ENCODE peak calls at places on chromosome 11, in seven cellular contexts. Z is cardiac fibroblast, R is MM.1S, U is stomach, B is B cell, V is A549, J is dorsolateral prefrontal cortex. C is an unnamed sample.

GRCh38 chr11:44397586-44398178 is 87.7 kb upstream of the ALX4 start:
- DNase-seq in U (no peak), J (no peak), V (no peak), B (no peak), Z (no peak), R (no peak), C (no peak)

GRCh38 chr11:107776062-107776461 is 64.2 kb upstream of the SLN start:
- DNase-seq in U (no peak), R (no peak), J (no peak), B (no peak), Z (no peak), V (no peak), C (no peak)

GRCh38 chr11:126394036-126394435 is 38.5 kb downstream of the ST3GAL4 start:
- DNase-seq in B (no peak), U (no peak), J (no peak), R (no peak), Z (no peak), V (no peak), C (no peak)

GRCh38 chr11:117855452-117855851 is 21.0 kb downstream of the FXYD6 start:
- DNase-seq in R (no peak), V (no peak), B (no peak), U (peak; percentile 7), J (peak; percentile 31), Z (no peak), C (no peak)

GRCh38 chr11:44771252-44771734 is 44.5 kb downstream of the TSPAN18 start:
- DNase-seq in R (no peak), U (no peak), B (no peak), Z (no peak), J (no peak), V (no peak), C (no peak)

GRCh38 chr11:118895093-118896039 is 11.7 kb downstream of the CXCR5 start:
- DNase-seq in V (no peak), U (no peak), B (peak; percentile 90), J (no peak), Z (no peak), R (no peak), C (peak; percentile 83)

GRCh38 chr11:60840711-60841430 is 1.0 kb upstream of the CCDC86 start:
- DNase-seq in Z (peak; percentile 94), J (no peak), U (no peak), V (no peak), R (peak; percentile 78), B (no peak), C (no peak)

GRCh38 chr11:19370100-19370861 is 129.5 kb upstream of the E2F8 start:
- DNase-seq in Z (peak; percentile 95), U (no peak), B (no peak), R (no peak), V (no peak), J (no peak), C (no peak)

GRCh38 chr11:16945671-16946469 is 68.3 kb downstream of the PLEKHA7 start:
- DNase-seq in U (peak; percentile 73), R (peak; percentile 80), Z (peak; percentile 67), B (no peak), J (peak; percentile 79), V (peak; percentile 76), C (peak; percentile 88)

GRCh38 chr11:13776134-13776815 is 107.8 kb downstream of the FAR1 start:
- DNase-seq in V (peak; percentile 3), R (peak; percentile 31), J (no peak), Z (peak; percentile 7), B (no peak), U (no peak), C (no peak)

GRCh38 chr11:68039526-68040086 is 781 bp downstream of the TCIRG1 start:
- DNase-seq in J (no peak), U (no peak), Z (no peak), B (peak; percentile 64), V (no peak), R (peak; percentile 16), C (no peak)

GRCh38 chr11:45915446-45915845 is 2.2 kb downstream of the PEX16 start:
- DNase-seq in R (no peak), U (no peak), J (no peak), Z (no peak), V (no peak), B (no peak), C (no peak)

GRCh38 chr11:60100511-60100910 is 12.0 kb downstream of the MS4A2 start:
- DNase-seq in B (no peak), R (no peak), V (no peak), U (no peak), J (no peak), Z (no peak), C (no peak)

GRCh38 chr11:132838621-132839020 is 693.7 kb downstream of the OPCML start:
- DNase-seq in U (no peak), R (no peak), B (no peak), Z (peak; percentile 19), V (no peak), J (no peak), C (no peak)

GRCh38 chr11:1025410-1026162 is 10.9 kb downstream of the MUC6 start:
- DNase-seq in B (no peak), Z (no peak), J (no peak), V (no peak), R (no peak), U (no peak), C (no peak)

GRCh38 chr11:29773656-29774264 is 243.1 kb downstream of the KCNA4 start:
- DNase-seq in U (no peak), R (no peak), J (no peak), B (no peak), Z (peak; percentile 88), V (no peak), C (no peak)

GRCh38 chr11:130124096-130124495 is 35.5 kb upstream of the ST14 start:
- DNase-seq in V (peak; percentile 70), J (no peak), R (no peak), B (no peak), Z (peak; percentile 93), U (peak; percentile 44), C (no peak)

GRCh38 chr11:8017071-8017470 is 29.9 kb downstream of the EIF3F start:
- DNase-seq in U (peak; percentile 14), B (no peak), R (no peak), V (no peak), J (no peak), Z (no peak), C (peak; percentile 36)

GRCh38 chr11:126969865-126970479 is 30.6 kb downstream of the KIRREL3 start:
- DNase-seq in R (peak; percentile 61), Z (peak; percentile 23), B (no peak), U (no peak), V (peak; percentile 25), J (no peak), C (no peak)

GRCh38 chr11:134313821-134314607 is 17.8 kb upstream of the GLB1L2 start:
- DNase-seq in J (no peak), V (no peak), U (no peak), Z (no peak), B (no peak), R (no peak), C (no peak)

GRCh38 chr11:86182976-86183584 is 61.5 kb upstream of the EED start:
- DNase-seq in U (peak; percentile 74), R (peak; percentile 97), J (no peak), V (peak; percentile 56), B (no peak), Z (no peak), C (no peak)

GRCh38 chr11:93063101-93063500 is 93.7 kb downstream of the MTNR1B start:
- DNase-seq in J (no peak), V (no peak), B (no peak), R (no peak), U (no peak), Z (no peak), C (no peak)

GRCh38 chr11:98062714-98063113 is 958.0 kb upstream of the CNTN5 start:
- DNase-seq in B (no peak), V (no peak), J (no peak), Z (no peak), U (no peak), R (no peak), C (no peak)
- TF ChIP-seq CTCF in B (no peak), V (no peak), J (no peak), Z (no peak), U (no peak), R (no peak), C (no peak)

DNA sequence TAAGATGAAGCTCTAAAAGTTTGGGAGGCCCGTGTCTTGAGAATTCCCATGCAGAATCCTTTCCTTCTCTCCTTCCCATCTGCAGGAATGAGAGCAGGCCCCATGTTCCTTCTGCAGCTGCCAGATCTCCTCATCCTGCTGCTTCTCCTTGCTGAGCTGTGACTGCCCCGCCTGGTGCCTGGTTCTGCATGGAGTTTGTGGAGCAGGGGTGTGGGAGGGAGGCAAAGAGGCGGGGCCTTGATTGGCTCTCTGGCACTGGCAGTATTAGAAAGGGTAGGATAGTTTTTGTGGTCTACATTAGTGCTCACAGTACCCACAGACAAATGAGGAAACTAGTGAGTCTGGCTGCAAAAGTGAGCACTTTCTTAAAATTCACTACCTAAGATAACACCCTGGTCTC is 91.1 kb upstream of the CLPB start:
- DNase-seq in B (no peak), V (no peak), U (peak; percentile 36), Z (no peak), J (peak; percentile 55), R (no peak), C (no peak)
- TF ChIP-seq CTCF in B (no peak), V (no peak), U (no peak), Z (no peak), J (no peak), R (no peak), C (no peak)

GRCh38 chr11:65915821-65916251 is 3.0 kb downstream of the C11orf68 start:
- DNase-seq in Z (peak; percentile 96), J (no peak), V (peak; percentile 94), U (peak; percentile 55), R (no peak), B (no peak), C (peak; percentile 96)
- TF ChIP-seq CTCF in Z (no peak), J (no peak), V (no peak), U (no peak), R (no peak), B (no peak), C (no peak)

GRCh38 chr11:36622431-36623136 is 24.5 kb upstream of the RAG2 start:
- DNase-seq in V (peak; percentile 40), Z (peak; percentile 36), U (no peak), R (peak; percentile 55), B (no peak), J (no peak), C (no peak)
- TF ChIP-seq CTCF in V (peak; percentile 44), Z (peak; percentile 33), U (no peak), R (peak; percentile 76), B (no peak), J (peak; percentile 43), C (peak; percentile 75)

C was measured in osteocyte.